ENCODE peak calls at places on chromosomes 12 and 14, in four cellular contexts. S is heart right ventricle, F is tibial nerve, M is hepatocyte. L is an unnamed sample.

GRCh38 chr14:49975286-49975685 is 82.4 kb downstream of the ARF6 start:
- DNase-seq in S (no peak), M (peak; percentile 67), F (no peak), L (no peak)

GRCh38 chr14:79809849-79810612 is 401.3 kb downstream of the DIO2 start:
- DNase-seq in M (peak; percentile 23), F (no peak), S (no peak), L (no peak)

GRCh38 chr12:75444444-75445136 is 36.0 kb upstream of the GLIPR1 start:
- DNase-seq in S (no peak), M (no peak), F (no peak), L (no peak)

GRCh38 chr14:90060312-90060964 is 1.4 kb upstream of the KCNK13 start:
- DNase-seq in F (no peak), S (no peak), M (peak; percentile 70), L (no peak)

GRCh38 chr12:18752280-18752920 is 14.5 kb downstream of the CAPZA3 start:
- DNase-seq in S (peak; percentile 55), M (peak; percentile 27), F (no peak), L (no peak)

GRCh38 chr12:13094349-13094748 is 9.1 kb downstream of the GSG1 start:
- DNase-seq in F (no peak), S (no peak), M (no peak), L (no peak)

GRCh38 chr12:40691913-40692616 is at the start of gene CNTN1:
- DNase-seq in F (peak; percentile 64), S (no peak), M (peak; percentile 69), L (no peak)

GRCh38 chr14:91243098-91243483 is 1.4 kb downstream of the GPR68 start:
- DNase-seq in S (no peak), M (no peak), F (no peak), L (no peak)

GRCh38 chr12:29073631-29074239 is 75.3 kb upstream of the FAR2 start:
- DNase-seq in M (peak; percentile 75), F (peak; percentile 43), S (peak; percentile 25), L (no peak)

GRCh38 chr14:33127531-33127930 is 188.9 kb downstream of the NPAS3 start:
- DNase-seq in F (no peak), M (no peak), S (no peak), L (no peak)

GRCh38 chr14:104640681-104641080 is 36.1 kb upstream of the TMEM179 start:
- DNase-seq in M (no peak), F (no peak), S (no peak), L (no peak)

GRCh38 chr14:32306549-32306948 is 22.5 kb upstream of the AKAP6 start:
- DNase-seq in F (no peak), S (no peak), M (no peak), L (no peak)

GRCh38 chr14:55071870-55072640 is 20.6 kb downstream of the MAPK1IP1L start:
- DNase-seq in F (no peak), M (peak; percentile 27), S (peak; percentile 56), L (no peak)

GRCh38 chr12:105860556-105861207 is 278.1 kb downstream of the NUAK1 start:
- DNase-seq in F (no peak), S (no peak), M (peak; percentile 47), L (no peak)

GRCh38 chr12:57852620-57853509 is 6.3 kb upstream of the CTDSP2 start:
- DNase-seq in F (no peak), S (peak; percentile 78), M (peak; percentile 78), L (no peak)

GRCh38 chr14:69716483-69717187 is 50.3 kb upstream of the SRSF5 start:
- DNase-seq in M (peak; percentile 55), F (no peak), S (no peak), L (no peak)

GRCh38 chr12:116319851-116320621 is 42.5 kb upstream of the MED13L start:
- DNase-seq in M (peak; percentile 65), S (peak; percentile 72), F (peak; percentile 74), L (no peak)

GRCh38 chr14:92093320-92093719 is 13.1 kb downstream of the ATXN3 start:
- DNase-seq in M (no peak), F (no peak), S (no peak), L (no peak)

GRCh38 chr12:82124711-82125110 is 233.5 kb downstream of the CCDC59 start:
- DNase-seq in F (no peak), M (peak; percentile 25), S (no peak), L (no peak)

GRCh38 chr12:66393890-66394289 is 91.6 kb downstream of the HELB start:
- DNase-seq in M (no peak), S (no peak), F (no peak), L (no peak)

GRCh38 chr14:42421377-42422078 is 814.9 kb downstream of the LRFN5 start:
- DNase-seq in M (no peak), F (no peak), S (no peak), L (no peak)

GRCh38 chr12:131091413-131091975 is 137.8 kb downstream of the ADGRD1 start:
- DNase-seq in F (no peak), M (no peak), S (no peak), L (no peak)

GRCh38 chr14:75566321-75566720 is 12.1 kb upstream of the FLVCR2 start:
- DNase-seq in S (no peak), F (no peak), M (peak; percentile 20), L (no peak)

GRCh38 chr12:66678640-66679268 is at the start of gene GRIP1:
- DNase-seq in M (no peak), F (no peak), S (no peak), L (no peak)

GRCh38 chr14:85090681-85091080 is 439.3 kb upstream of the FLRT2 start:
- DNase-seq in M (no peak), S (no peak), F (no peak), L (no peak)

GRCh38 chr12:2526371-2526770 is 268.4 kb upstream of the FKBP4 start:
- DNase-seq in M (no peak), S (no peak), F (no peak), L (no peak)

GRCh38 chr12:115897718-115898117 is 379.8 kb downstream of the MED13L start:
- DNase-seq in S (no peak), M (no peak), F (no peak), L (no peak)

GRCh38 chr12:2759733-2760132 is 35.0 kb upstream of the FKBP4 start:
- DNase-seq in S (no peak), M (no peak), F (no peak), L (no peak)

GRCh38 chr14:38409081-38409705 is 153.3 kb upstream of the CLEC14A start:
- DNase-seq in S (no peak), M (no peak), F (no peak), L (no peak)

GRCh38 chr14:73712540-73713141 is 1.5 kb downstream of the PNMA1 start:
- DNase-seq in M (peak; percentile 37), F (no peak), S (no peak), L (no peak)

GRCh38 chr14:73710737-73711136 is 3.4 kb downstream of the PNMA1 start:
- DNase-seq in M (no peak), F (no peak), S (no peak), L (no peak)

GRCh38 chr14:73713206-73713803 is 879 bp downstream of the PNMA1 start:
- DNase-seq in S (no peak), M (no peak), F (no peak), L (no peak)

GRCh38 chr14:73713804-73714655 is at the start of gene PNMA1:
- DNase-seq in S (peak; percentile 89), M (peak; percentile 95), F (peak; percentile 85), L (no peak)

GRCh38 chr14:73712071-73712506 is 2.1 kb downstream of the PNMA1 start:
- DNase-seq in F (no peak), M (no peak), S (no peak), L (no peak)
- H3K27ac ChIP-seq in F (peak overlapping the region; percentile 99), M (no peak overlapping the region), S (peak overlapping the region; percentile 33), L (peak overlapping the region; percentile 93)

DNA sequence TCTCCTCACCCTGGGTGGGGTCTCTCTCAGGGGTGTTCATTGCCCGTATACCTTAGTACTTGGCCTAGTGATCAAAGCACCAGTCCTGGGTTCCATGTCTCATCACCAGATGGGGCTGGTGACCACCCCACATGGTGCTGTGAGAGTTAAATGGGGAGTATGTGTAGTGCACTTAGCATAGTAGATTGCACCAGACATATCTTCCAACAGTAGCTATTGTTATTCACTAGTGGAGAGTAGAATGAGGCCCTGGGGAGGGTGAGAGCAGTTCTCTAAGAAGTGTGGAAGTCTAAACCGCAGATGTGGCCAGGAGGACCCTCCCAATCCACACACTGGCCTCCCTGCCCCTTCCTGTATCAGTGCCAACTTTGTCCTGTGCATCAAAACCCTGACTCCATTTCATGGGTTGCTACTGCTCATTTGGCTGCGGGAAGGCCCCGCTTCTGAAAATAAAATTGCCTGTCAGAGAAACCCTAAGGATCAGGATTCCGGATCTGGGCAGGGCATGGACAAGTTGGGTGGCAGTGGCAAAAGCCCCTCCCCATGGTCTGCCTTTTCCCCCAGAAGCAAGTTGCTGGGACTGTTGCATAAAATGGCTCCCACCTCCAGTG is 4.4 kb downstream of the CD9 start:
- DNase-seq in S (no peak), F (no peak), M (no peak), L (no peak)
- H3K4me1 ChIP-seq in S (peaks cover 22% of the 10 kb centered on the region), F (peaks cover 71% of the 10 kb centered on the region), M (peaks cover 36% of the 10 kb centered on the region), L (peaks cover 80% of the 10 kb centered on the region)

GRCh38 chr12:109814600-109814999 is 18.6 kb downstream of the TRPV4 start:
- DNase-seq in F (no peak), M (no peak), S (no peak), L (no peak)

GRCh38 chr12:109813810-109814416 is 19.3 kb downstream of the TRPV4 start:
- DNase-seq in M (no peak), S (no peak), F (no peak), L (no peak)

GRCh38 chr12:109810954-109811623 is 22.1 kb downstream of the TRPV4 start:
- DNase-seq in S (no peak), M (no peak), F (no peak), L (no peak)

GRCh38 chr12:109808876-109809646 is 24.1 kb downstream of the TRPV4 start:
- DNase-seq in S (no peak), F (no peak), M (no peak), L (no peak)

GRCh38 chr12:109811624-109811995 is 21.6 kb downstream of the TRPV4 start:
- DNase-seq in M (no peak), F (no peak), S (no peak), L (no peak)
- H3K27ac ChIP-seq in M (no peak overlapping the region), F (no peak overlapping the region), S (no peak overlapping the region), L (no peak overlapping the region)

GRCh38 chr12:132496270-132496669 is 6.3 kb downstream of the FBRSL1 start:
- DNase-seq in F (no peak), S (no peak), M (no peak), L (no peak)
- H3K4me1 ChIP-seq in F (peaks cover 63% of the 10 kb centered on the region), S (peaks cover 72% of the 10 kb centered on the region), M (peaks cover 55% of the 10 kb centered on the region), L (peaks cover 100% of the 10 kb centered on the region)

L was measured in esophagus squamous epithelium.